ENCODE peak calls at places on chromosomes 7 and 10, in nine cellular contexts. Y is suprapubic skin, I is H1, H is HepG2, E is transverse colon, A is stomach, S is GM12878, O is K562, V is esophagus muscularis mucosa. U is an unnamed sample.

GRCh38 chr7:41292457-41292856 is 410.4 kb downstream of the INHBA start:
- DNase-seq in Y (no peak), I (no peak), H (no peak), E (no peak), A (no peak), S (no peak), O (no peak), V (no peak), U (no peak)

GRCh38 chr7:128166603-128167315 is 74.3 kb upstream of the LEP start:
- DNase-seq in Y (no peak), I (no peak), H (no peak), E (no peak), A (no peak), S (no peak), O (no peak), V (no peak), U (no peak)

GRCh38 chr10:72661436-72661835 is 30.5 kb upstream of the MCU start:
- DNase-seq in Y (no peak), I (no peak), H (no peak), E (no peak), A (no peak), S (no peak), O (no peak), V (no peak), U (no peak)

GRCh38 chr7:112211348-112211907 is 4.9 kb downstream of the ZNF277 start:
- DNase-seq in Y (no peak), I (no peak), H (peak), E (no peak), A (no peak), S (no peak), O (no peak), V (no peak), U (no peak)

GRCh38 chr10:110739811-110740271 is 95.7 kb downstream of the RBM20 start:
- DNase-seq in Y (no peak), I (no peak), H (peak), E (no peak), A (no peak), S (no peak), O (no peak), V (no peak), U (no peak)

GRCh38 chr7:91474074-91474473 is 209.8 kb downstream of the FZD1 start:
- DNase-seq in Y (no peak), I (no peak), H (no peak), E (no peak), A (no peak), S (no peak), O (no peak), V (no peak), U (no peak)

GRCh38 chr10:106439366-106439765 is 725.1 kb downstream of the SORCS1 start:
- DNase-seq in Y (no peak), I (no peak), H (no peak), E (no peak), A (no peak), S (no peak), O (no peak), V (no peak), U (no peak)

GRCh38 chr7:127907110-127907509 is 124.1 kb downstream of the LRRC4 start:
- DNase-seq in Y (no peak), I (no peak), H (no peak), E (no peak), A (no peak), S (no peak), O (no peak), V (no peak), U (no peak)

GRCh38 chr7:125491137-125491536 is 561.5 kb upstream of the POT1 start:
- DNase-seq in Y (no peak), I (no peak), H (no peak), E (no peak), A (no peak), S (no peak), O (no peak), V (no peak), U (no peak)

GRCh38 chr7:114910787-114911186 is 11.1 kb upstream of the MDFIC start:
- DNase-seq in Y (no peak), I (no peak), H (peak), E (no peak), A (no peak), S (no peak), O (no peak), V (no peak), U (no peak)

GRCh38 chr10:70956029-70956759 is 67.8 kb upstream of the PCBD1 start:
- DNase-seq in Y (no peak), I (no peak), H (peak), E (no peak), A (no peak), S (no peak), O (peak), V (no peak), U (no peak)

GRCh38 chr7:42198296-42198695 is 38.7 kb downstream of the GLI3 start:
- DNase-seq in Y (no peak), I (no peak), H (no peak), E (no peak), A (no peak), S (no peak), O (no peak), V (peak), U (no peak)

GRCh38 chr7:1918063-1918645 is 248.1 kb downstream of the ELFN1 start:
- DNase-seq in Y (no peak), I (no peak), H (no peak), E (no peak), A (no peak), S (no peak), O (no peak), V (no peak), U (no peak)

GRCh38 chr7:158945514-158945913 is 89.2 kb downstream of the DYNC2I1 start:
- DNase-seq in Y (no peak), I (no peak), H (no peak), E (no peak), A (no peak), S (no peak), O (peak), V (no peak), U (no peak)
- TF ChIP-seq POLR2A in Y (no peak), I (no peak), H (no peak), E (no peak), A (no peak), S (no peak), O (no peak), V (no peak), U (no peak)

GRCh38 chr10:119303886-119304285 is 96.5 kb downstream of the GRK5 start:
- DNase-seq in Y (no peak), I (no peak), H (no peak), E (no peak), A (peak), S (no peak), O (no peak), V (no peak), U (no peak)

GRCh38 chr10:119299531-119299930 is 92.2 kb downstream of the GRK5 start:
- DNase-seq in Y (no peak), I (no peak), H (no peak), E (no peak), A (no peak), S (no peak), O (no peak), V (no peak), U (no peak)

GRCh38 chr10:119302172-119302571 is 94.8 kb downstream of the GRK5 start:
- DNase-seq in Y (no peak), I (no peak), H (no peak), E (no peak), A (no peak), S (no peak), O (no peak), V (no peak), U (no peak)

GRCh38 chr10:119302591-119303253 is 95.4 kb downstream of the GRK5 start:
- DNase-seq in Y (no peak), I (no peak), H (peak), E (no peak), A (peak), S (no peak), O (no peak), V (no peak), U (no peak)

DNA sequence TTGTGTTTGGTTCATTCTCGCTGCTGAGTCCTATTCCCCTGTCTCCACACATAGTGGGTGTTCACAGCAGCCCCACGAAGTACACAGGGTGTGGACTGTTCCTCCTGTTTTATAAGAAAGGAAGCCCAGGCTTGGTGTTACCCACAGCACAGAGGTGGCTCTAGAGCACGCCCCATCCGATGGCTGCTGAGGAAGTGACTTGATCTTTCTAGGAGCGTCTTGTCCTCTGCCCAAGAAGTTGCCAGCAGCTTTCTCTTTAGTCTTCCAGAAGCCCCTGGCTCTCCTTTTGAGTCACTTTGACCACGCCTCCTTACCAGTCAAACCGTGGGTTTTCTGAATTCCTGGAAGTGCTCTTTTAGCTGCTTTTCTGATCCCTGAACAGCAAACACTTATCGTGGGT is 94.0 kb downstream of the GRK5 start:
- DNase-seq in Y (no peak), I (no peak), H (no peak), E (peak), A (no peak), S (no peak), O (no peak), V (no peak), U (no peak)
- TF ChIP-seq POLR2AphosphoS5 in Y (no peak), I (no peak), H (no peak), E (no peak), A (no peak), S (no peak), O (no peak), V (peak), U (no peak)

DNA sequence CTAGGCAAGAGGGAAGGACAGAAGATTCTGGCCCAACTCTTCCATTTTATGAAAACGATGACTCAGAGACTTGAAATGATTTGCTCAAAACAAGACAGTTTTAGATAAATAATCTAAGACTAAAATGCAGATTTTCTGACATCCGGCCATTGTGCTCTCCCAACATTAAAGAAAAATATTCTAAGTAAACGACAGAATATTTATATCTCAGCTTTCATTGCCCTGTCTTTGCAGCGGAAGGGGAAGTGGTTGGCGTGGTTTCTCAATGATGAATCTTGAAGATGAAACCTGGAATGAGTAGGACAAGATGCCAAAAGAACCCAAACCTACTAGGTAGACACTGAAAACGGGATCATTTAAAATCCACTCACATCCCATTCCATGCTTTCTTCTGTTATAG is 28.9 kb upstream of the NPY start:
- DNase-seq in Y (no peak), I (no peak), H (no peak), E (no peak), A (no peak), S (no peak), O (no peak), V (no peak), U (no peak)
- TF ChIP-seq EP300 in Y (no peak), I (no peak), H (no peak), E (no peak), A (no peak), S (no peak), O (no peak), V (no peak), U (no peak)

DNA sequence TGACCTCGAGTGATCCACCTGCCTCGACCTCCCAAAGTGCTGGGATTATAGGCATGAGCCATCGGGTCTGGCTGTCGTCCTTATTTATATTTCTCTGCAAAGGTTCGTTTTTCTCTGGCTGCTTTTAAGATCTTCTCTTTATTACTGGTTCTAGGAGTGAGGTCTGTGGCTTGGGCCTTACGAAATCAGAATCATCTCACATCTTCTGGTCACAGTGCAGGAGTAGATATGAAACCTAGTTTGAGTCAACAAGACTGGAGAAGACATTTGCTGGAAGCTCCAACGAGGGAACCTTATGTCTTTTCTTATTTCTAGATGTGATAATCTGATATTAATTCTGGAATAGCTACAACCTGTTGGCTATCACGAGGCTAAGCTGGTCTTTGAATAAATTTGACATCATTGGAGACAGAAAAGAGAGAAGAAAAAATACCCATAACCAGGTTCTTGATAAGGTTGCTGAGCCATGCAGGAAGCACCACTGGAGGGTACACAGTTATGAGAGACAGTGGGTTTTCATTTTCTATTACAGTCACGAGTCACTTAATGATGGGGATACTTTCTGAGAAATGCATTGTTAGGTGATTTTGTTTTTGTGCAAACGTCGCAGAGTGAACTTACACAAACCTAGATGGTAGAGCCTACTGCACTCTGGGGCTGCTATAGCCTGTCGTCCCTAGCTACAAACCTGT is 25.6 kb upstream of the IL15RA start:
- DNase-seq in Y (no peak), I (no peak), H (no peak), E (no peak), A (no peak), S (no peak), O (no peak), V (peak), U (no peak)
- TF ChIP-seq POLR2A in Y (no peak), I (no peak), H (no peak), E (no peak), A (no peak), S (no peak), O (no peak), V (no peak), U (no peak)

DNA sequence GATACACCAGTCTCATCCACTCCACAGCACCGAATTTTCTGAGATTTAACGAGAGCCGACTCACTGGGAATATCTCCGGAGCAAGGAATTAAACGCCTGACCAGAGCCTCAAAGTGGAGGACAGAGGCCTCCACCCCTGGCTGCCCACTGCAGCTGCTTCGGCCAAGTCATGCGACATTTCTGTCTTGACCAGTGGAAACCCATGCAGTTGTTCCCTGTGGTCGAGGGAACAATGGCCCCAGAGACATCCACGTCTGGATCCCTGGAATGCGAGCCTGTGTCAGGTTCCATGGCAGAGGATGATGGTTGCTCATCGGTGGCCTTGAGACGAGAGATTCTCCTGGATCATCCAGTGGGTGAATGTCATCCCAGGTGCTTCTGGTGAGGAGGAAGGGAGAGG is 65.7 kb upstream of the INSIG1 start:
- DNase-seq in Y (no peak), I (no peak), H (no peak), E (no peak), A (no peak), S (no peak), O (no peak), V (no peak), U (no peak)
- TF ChIP-seq POLR2AphosphoS5 in Y (no peak), I (no peak), H (no peak), E (no peak), A (no peak), S (no peak), O (no peak), V (no peak), U (no peak)

GRCh38 chr7:133230591-133231194 is 22.2 kb upstream of the EXOC4 start:
- DNase-seq in Y (no peak), I (no peak), H (peak), E (peak), A (peak), S (no peak), O (peak), V (no peak), U (no peak)
- TF ChIP-seq EP300 in Y (no peak), I (no peak), H (no peak), E (no peak), A (no peak), S (no peak), O (no peak), V (no peak), U (no peak)

GRCh38 chr10:125034671-125035070 is 92.7 kb downstream of the ZRANB1 start:
- DNase-seq in Y (no peak), I (no peak), H (no peak), E (no peak), A (no peak), S (no peak), O (no peak), V (no peak), U (no peak)

GRCh38 chr10:125035136-125035535 is 93.2 kb downstream of the ZRANB1 start:
- DNase-seq in Y (no peak), I (no peak), H (peak), E (no peak), A (no peak), S (no peak), O (no peak), V (no peak), U (no peak)

GRCh38 chr10:125037145-125037544 is 95.2 kb downstream of the ZRANB1 start:
- DNase-seq in Y (no peak), I (no peak), H (peak), E (peak), A (no peak), S (no peak), O (no peak), V (no peak), U (no peak)

GRCh38 chr10:125033146-125033924 is 91.4 kb downstream of the ZRANB1 start:
- DNase-seq in Y (no peak), I (no peak), H (no peak), E (no peak), A (no peak), S (no peak), O (no peak), V (no peak), U (no peak)

DNA sequence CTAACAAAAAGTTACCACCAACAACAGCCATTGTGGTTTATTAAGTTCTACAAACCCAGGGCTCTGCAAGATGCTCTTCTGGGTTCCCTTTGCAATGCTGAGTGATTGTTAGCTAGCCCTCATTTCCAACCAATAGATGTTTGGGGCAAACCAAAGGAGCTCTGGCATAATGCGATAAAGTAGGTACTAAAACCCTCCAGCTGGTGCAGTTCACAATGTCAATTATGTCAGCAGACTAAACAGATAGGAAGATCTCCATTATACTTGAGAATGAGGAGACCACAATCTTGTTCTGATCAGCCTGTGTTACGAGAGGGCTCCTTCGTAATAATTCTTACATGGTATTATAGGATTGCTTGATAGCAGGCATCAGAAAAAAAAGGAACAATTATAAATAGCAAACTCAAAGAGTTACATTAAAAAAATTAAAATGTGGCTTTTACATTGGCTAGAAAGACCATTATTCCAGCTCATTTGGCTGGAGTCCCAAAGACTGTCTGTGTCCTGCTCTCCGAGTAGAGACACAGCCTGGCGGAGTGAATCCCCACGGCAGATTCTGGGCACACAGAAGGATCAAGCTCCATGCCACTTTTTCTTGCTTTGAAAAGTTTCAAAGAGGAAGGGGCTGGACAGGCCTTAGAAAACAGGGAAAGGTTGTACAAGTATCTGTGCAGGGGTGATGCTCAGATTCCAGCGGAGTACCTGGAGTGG is 93.8 kb downstream of the ZRANB1 start:
- DNase-seq in Y (no peak), I (no peak), H (no peak), E (no peak), A (no peak), S (no peak), O (no peak), V (no peak), U (no peak)
- TF ChIP-seq POLR2A in Y (no peak), I (no peak), H (no peak), E (no peak), A (no peak), S (no peak), O (no peak), V (no peak), U (no peak)

GRCh38 chr7:130875265-130875741 is 141.3 kb upstream of the KLF14 start:
- DNase-seq in Y (no peak), I (peak), H (peak), E (peak), A (peak), S (no peak), O (peak), V (no peak), U (no peak)
- TF ChIP-seq POLR2AphosphoS5 in Y (no peak), I (no peak), H (no peak), E (no peak), A (no peak), S (no peak), O (no peak), V (no peak), U (no peak)

U was measured in sigmoid colon.